ENCODE peak calls at places on chromosomes 12 and 14, in five cellular contexts. A is NCI-H2171 treated with DMSO at 0.1 percent for 48 hours; M is putamen; S is activated CD8-positive, alpha-beta T cell treated with anti-CD3 and anti-CD28 coated beads for 36 hours; W is stimulated activated CD4-positive, alpha-beta T cell treated with anti-CD3 and anti-CD28 coated beads, Interleukin-2, amount 100 ng/mL, for 24 hours. V is an unnamed sample.

GRCh38 chr12:38983117-38983571 is 77.8 kb upstream of the CPNE8 start:
- DNase-seq in A (no peak), M (no peak), S (no peak), W (no peak), V (no peak)

GRCh38 chr12:62737615-62738014 is 197.3 kb downstream of the PPM1H start:
- DNase-seq in A (no peak), M (no peak), S (no peak), W (no peak), V (no peak)

GRCh38 chr12:91972896-91973295 is 172.8 kb downstream of the BTG1 start:
- DNase-seq in A (no peak), M (no peak), S (no peak), W (no peak), V (no peak)

GRCh38 chr14:102826751-102827675 is 49.8 kb downstream of the TRAF3 start:
- DNase-seq in A (no peak), M (no peak), S (no peak), W (no peak), V (no peak)

GRCh38 chr14:69535230-69535848 is 39.3 kb downstream of the CCDC177 start:
- DNase-seq in A (peak), M (peak), S (no peak), W (no peak), V (no peak)

GRCh38 chr14:20302042-20302761 is 3.5 kb downstream of the TTC5 start:
- DNase-seq in A (no peak), M (no peak), S (no peak), W (no peak), V (no peak)

GRCh38 chr14:85439696-85440328 is 90.1 kb upstream of the FLRT2 start:
- DNase-seq in A (no peak), M (no peak), S (no peak), W (no peak), V (no peak)

GRCh38 chr14:100868621-100869370 is 34.7 kb downstream of the RTL1 start:
- DNase-seq in A (no peak), M (no peak), S (no peak), W (no peak), V (no peak)

GRCh38 chr12:2652401-2653081 is 142.2 kb upstream of the FKBP4 start:
- DNase-seq in A (no peak), M (no peak), S (no peak), W (no peak), V (no peak)

GRCh38 chr14:104552738-104553125 is 26.8 kb upstream of the C14orf180 start:
- DNase-seq in A (no peak), M (no peak), S (no peak), W (no peak), V (no peak)

GRCh38 chr12:94516985-94517384 is 57.3 kb upstream of the CEP83 start:
- DNase-seq in A (no peak), M (no peak), S (no peak), W (no peak), V (no peak)

GRCh38 chr12:60263146-60263545 is 667.3 kb downstream of the SLC16A7 start:
- DNase-seq in A (no peak), M (no peak), S (no peak), W (no peak), V (no peak)

GRCh38 chr14:65164068-65164824 is 61.9 kb upstream of the MAX start:
- DNase-seq in A (peak), M (no peak), S (peak), W (peak), V (no peak)

GRCh38 chr14:31902915-31903646 is 174.0 kb upstream of the ARHGAP5 start:
- DNase-seq in A (no peak), M (no peak), S (no peak), W (no peak), V (no peak)

GRCh38 chr12:31117203-31118011 is 43.7 kb downstream of the DDX11 start:
- DNase-seq in A (peak), M (no peak), S (peak), W (peak), V (no peak)

GRCh38 chr12:6370994-6371754 is 4.2 kb downstream of the SCNN1A start:
- DNase-seq in A (peak), M (no peak), S (peak), W (no peak), V (no peak)

GRCh38 chr12:89707623-89707991 is 1.0 kb downstream of the ATP2B1 start:
- DNase-seq in A (no peak), M (no peak), S (peak), W (peak), V (no peak)

GRCh38 chr12:111034148-111034910 is 114.0 kb upstream of the MYL2 start:
- DNase-seq in A (peak), M (no peak), S (no peak), W (peak), V (no peak)

GRCh38 chr12:93106910-93107309 is 177.8 kb upstream of the EEA1 start:
- DNase-seq in A (no peak), M (no peak), S (no peak), W (no peak), V (no peak)

GRCh38 chr14:77037886-77038511 is 9.5 kb upstream of the IRF2BPL start:
- DNase-seq in A (no peak), M (no peak), S (peak), W (peak), V (peak)

GRCh38 chr12:6360578-6361490 is 14.5 kb downstream of the SCNN1A start:
- DNase-seq in A (no peak), M (no peak), S (no peak), W (no peak), V (no peak)

GRCh38 chr14:99345472-99345871 is 73.5 kb upstream of the BCL11B start:
- DNase-seq in A (no peak), M (no peak), S (no peak), W (no peak), V (no peak)

GRCh38 chr14:92352158-92352985 is 29.4 kb downstream of the SLC24A4 start:
- DNase-seq in A (no peak), M (no peak), S (peak), W (peak), V (peak)

GRCh38 chr14:53338192-53338591 is 185.1 kb upstream of the DDHD1 start:
- DNase-seq in A (no peak), M (no peak), S (no peak), W (no peak), V (no peak)

GRCh38 chr12:64459388-64460024 is 7.6 kb downstream of the TBK1 start:
- DNase-seq in A (no peak), M (no peak), S (no peak), W (no peak), V (no peak)

GRCh38 chr14:76129851-76130576 is 21.7 kb upstream of the GPATCH2L start:
- DNase-seq in A (no peak), M (no peak), S (no peak), W (no peak), V (no peak)

GRCh38 chr12:132559652-132560420 is 50.5 kb downstream of the LRCOL1 start:
- DNase-seq in A (peak), M (peak), S (peak), W (peak), V (peak)

GRCh38 chr12:75389061-75389460 is 1.8 kb upstream of the GLIPR1L2 start:
- DNase-seq in A (no peak), M (no peak), S (no peak), W (no peak), V (no peak)

GRCh38 chr14:95480109-95480886 is 36.2 kb downstream of the SYNE3 start:
- DNase-seq in A (no peak), M (no peak), S (peak), W (peak), V (peak)